ENCODE peak calls at places on chromosome 15, in five cellular contexts. W is stimulated activated CD4-positive, alpha-beta T cell treated with anti-CD3 and anti-CD28 coated beads, Interleukin-1b, Interleukin-23, amount 100 ng/mL, for 1 hour; Q is activated T-cell treated with anti-CD3 and anti-CD28 coated beads, Interleukin-2, amount 50 U/mL, for 1 hour; L is HFFc6; O is fibroblast of pulmonary artery. C is an unnamed sample.

GRCh38 chr15:89278307-89278706 is 34.5 kb downstream of the FANCI start:
- DNase-seq in W (no peak), Q (no peak), L (no peak), O (no peak), C (no peak)

GRCh38 chr15:41930221-41930866 is 36.5 kb upstream of the SPTBN5 start:
- DNase-seq in W (no peak), Q (no peak), L (peak), O (peak), C (peak)

GRCh38 chr15:79084308-79084968 is 6.1 kb downstream of the RASGRF1 start:
- DNase-seq in W (no peak), Q (no peak), L (no peak), O (no peak), C (no peak)

GRCh38 chr15:31364301-31365031 is 37.8 kb downstream of the KLF13 start:
- DNase-seq in W (no peak), Q (no peak), L (no peak), O (no peak), C (no peak)

GRCh38 chr15:74955796-74956647 is 550 bp downstream of the RPP25 start:
- DNase-seq in W (no peak), Q (peak), L (no peak), O (peak), C (peak)

GRCh38 chr15:33067456-33067855 is 127.1 kb downstream of the FMN1 start:
- DNase-seq in W (no peak), Q (no peak), L (peak), O (peak), C (peak)

GRCh38 chr15:101088788-101089578 is 162.9 kb downstream of the CHSY1 start:
- DNase-seq in W (peak), Q (peak), L (peak), O (peak), C (peak)

GRCh38 chr15:65264877-65265430 is 21.7 kb downstream of the PARP16 start:
- DNase-seq in W (no peak), Q (no peak), L (no peak), O (peak), C (no peak)

GRCh38 chr15:38354321-38354929 is 99.5 kb upstream of the FAM98B start:
- DNase-seq in W (peak), Q (peak), L (peak), O (peak), C (peak)

GRCh38 chr15:90001683-90002427 is 731 bp downstream of the ZNF710 start:
- DNase-seq in W (no peak), Q (peak), L (no peak), O (peak), C (peak)

GRCh38 chr15:100284191-100284590 is 57.6 kb downstream of the ADAMTS17 start:
- DNase-seq in W (no peak), Q (no peak), L (no peak), O (no peak), C (peak)

GRCh38 chr15:83844742-83845141 is 190.8 kb downstream of the ADAMTSL3 start:
- DNase-seq in W (no peak), Q (no peak), L (no peak), O (no peak), C (no peak)

GRCh38 chr15:32020158-32020557 is 10.2 kb upstream of the CHRNA7 start:
- DNase-seq in W (no peak), Q (no peak), L (no peak), O (no peak), C (no peak)

GRCh38 chr15:82810061-82810862 is 834 bp downstream of the WHAMM start:
- DNase-seq in W (no peak), Q (peak), L (peak), O (peak), C (peak)

GRCh38 chr15:49430046-49430445 is 7.0 kb downstream of the FGF7 start:
- DNase-seq in W (no peak), Q (no peak), L (no peak), O (no peak), C (no peak)

GRCh38 chr15:72554471-72555425 is 80.6 kb downstream of the ARIH1 start:
- DNase-seq in W (no peak), Q (no peak), L (peak), O (peak), C (no peak)

GRCh38 chr15:99158626-99159412 is 53.9 kb downstream of the SYNM start:
- DNase-seq in W (no peak), Q (no peak), L (no peak), O (no peak), C (no peak)

GRCh38 chr15:92328207-92328606 is 65.5 kb upstream of the ST8SIA2 start:
- DNase-seq in W (no peak), Q (no peak), L (no peak), O (no peak), C (no peak)

GRCh38 chr15:27561816-27562215 is 537.3 kb downstream of the OCA2 start:
- DNase-seq in W (no peak), Q (no peak), L (no peak), O (no peak), C (no peak)

GRCh38 chr15:40108061-40108854 is 421 bp downstream of the BMF start:
- DNase-seq in W (no peak), Q (no peak), L (peak), O (peak), C (peak)

GRCh38 chr15:50186090-50186489 is 4.1 kb downstream of the SLC27A2 start:
- DNase-seq in W (no peak), Q (no peak), L (no peak), O (no peak), C (no peak)

GRCh38 chr15:63301088-63301487 is 23.7 kb downstream of the APH1B start:
- DNase-seq in W (no peak), Q (no peak), L (no peak), O (no peak), C (no peak)

GRCh38 chr15:42068601-42069000 is 25.8 kb downstream of the PLA2G4D start:
- DNase-seq in W (no peak), Q (no peak), L (no peak), O (no peak), C (no peak)

GRCh38 chr15:85854345-85855097 is 59.8 kb upstream of the KLHL25 start:
- DNase-seq in W (peak), Q (no peak), L (peak), O (peak), C (peak)

GRCh38 chr15:43239732-43240491 is 19.1 kb upstream of the EPB42 start:
- DNase-seq in W (no peak), Q (no peak), L (no peak), O (no peak), C (no peak)

GRCh38 chr15:100254694-100255093 is 87.1 kb downstream of the ADAMTS17 start:
- DNase-seq in W (no peak), Q (no peak), L (no peak), O (no peak), C (no peak)

GRCh38 chr15:57591237-57591821 is 375 bp upstream of the MYZAP start:
- DNase-seq in W (no peak), Q (no peak), L (no peak), O (no peak), C (no peak)

GRCh38 chr15:40150163-40150925 is 10.5 kb upstream of the BUB1B start:
- DNase-seq in W (no peak), Q (no peak), L (peak), O (peak), C (peak)

GRCh38 chr15:78103406-78104118 is 11.2 kb downstream of the SH2D7 start:
- DNase-seq in W (no peak), Q (peak), L (no peak), O (no peak), C (no peak)

GRCh38 chr15:88644741-88645140 is 5.9 kb downstream of the ISG20 start:
- DNase-seq in W (no peak), Q (peak), L (no peak), O (no peak), C (no peak)

GRCh38 chr15:70569718-70570231 is 193.6 kb downstream of the UACA start:
- DNase-seq in W (no peak), Q (no peak), L (no peak), O (peak), C (no peak)

GRCh38 chr15:85337398-85338074 is 42.9 kb upstream of the AKAP13 start:
- DNase-seq in W (no peak), Q (no peak), L (no peak), O (no peak), C (no peak)